ENCODE peak calls at places on chromosomes 2 and 18, in nine cellular contexts. One of them, this sample, is unnamed.

GRCh38 chr2:15259356-15259756 is 301.8 kb downstream of the NBAS start:
- DNase-seq in epithelial cell of esophagus: no peak
- DNase-seq in fibroblast of lung: no peak
- DNase-seq in foreskin fibroblast: no peak
- DNase-seq in cardiac muscle cell: no peak
- DNase-seq in fibroblast of the aortic adventitia: no peak
- DNase-seq in aorta: no peak
- DNase-seq in OCI-LY7: no peak
- DNase-seq in PC-3: no peak
- DNase-seq in this sample: no peak

GRCh38 chr2:138237657-138238384 is 263.7 kb upstream of the SPOPL start:
- DNase-seq in epithelial cell of esophagus: no peak
- DNase-seq in fibroblast of lung: no peak
- DNase-seq in foreskin fibroblast: no peak
- DNase-seq in cardiac muscle cell: peak
- DNase-seq in fibroblast of the aortic adventitia: no peak
- DNase-seq in aorta: no peak
- DNase-seq in OCI-LY7: no peak
- DNase-seq in PC-3: no peak
- DNase-seq in this sample: no peak

GRCh38 chr2:16538691-16539090 is 126.9 kb downstream of the CYRIA start:
- DNase-seq in epithelial cell of esophagus: peak
- DNase-seq in fibroblast of lung: no peak
- DNase-seq in foreskin fibroblast: no peak
- DNase-seq in cardiac muscle cell: no peak
- DNase-seq in fibroblast of the aortic adventitia: no peak
- DNase-seq in aorta: no peak
- DNase-seq in OCI-LY7: no peak
- DNase-seq in PC-3: no peak
- DNase-seq in this sample: no peak

GRCh38 chr2:220930542-220931076 is 641.5 kb downstream of the EPHA4 start:
- DNase-seq in epithelial cell of esophagus: no peak
- DNase-seq in fibroblast of lung: peak
- DNase-seq in foreskin fibroblast: no peak
- DNase-seq in cardiac muscle cell: no peak
- DNase-seq in fibroblast of the aortic adventitia: no peak
- DNase-seq in aorta: no peak
- DNase-seq in OCI-LY7: no peak
- DNase-seq in PC-3: no peak
- DNase-seq in this sample: no peak

GRCh38 chr2:132412021-132412420 is 4.6 kb upstream of the GPR39 start:
- DNase-seq in epithelial cell of esophagus: no peak
- DNase-seq in fibroblast of lung: no peak
- DNase-seq in foreskin fibroblast: no peak
- DNase-seq in cardiac muscle cell: no peak
- DNase-seq in fibroblast of the aortic adventitia: no peak
- DNase-seq in aorta: no peak
- DNase-seq in OCI-LY7: no peak
- DNase-seq in PC-3: no peak
- DNase-seq in this sample: no peak

GRCh38 chr2:149692837-149693518 is 105.4 kb upstream of the MMADHC start:
- DNase-seq in epithelial cell of esophagus: no peak
- DNase-seq in fibroblast of lung: peak
- DNase-seq in foreskin fibroblast: no peak
- DNase-seq in cardiac muscle cell: no peak
- DNase-seq in fibroblast of the aortic adventitia: peak
- DNase-seq in aorta: no peak
- DNase-seq in OCI-LY7: no peak
- DNase-seq in PC-3: no peak
- DNase-seq in this sample: peak

GRCh38 chr2:107730898-107731297 is 95.8 kb upstream of the RGPD4 start:
- DNase-seq in epithelial cell of esophagus: peak
- DNase-seq in fibroblast of lung: no peak
- DNase-seq in foreskin fibroblast: no peak
- DNase-seq in cardiac muscle cell: no peak
- DNase-seq in fibroblast of the aortic adventitia: no peak
- DNase-seq in aorta: no peak
- DNase-seq in OCI-LY7: no peak
- DNase-seq in PC-3: peak
- DNase-seq in this sample: no peak

GRCh38 chr2:33670392-33670937 is 71.4 kb upstream of the FAM98A start:
- DNase-seq in epithelial cell of esophagus: peak
- DNase-seq in fibroblast of lung: no peak
- DNase-seq in foreskin fibroblast: no peak
- DNase-seq in cardiac muscle cell: no peak
- DNase-seq in fibroblast of the aortic adventitia: no peak
- DNase-seq in aorta: no peak
- DNase-seq in OCI-LY7: no peak
- DNase-seq in PC-3: peak
- DNase-seq in this sample: no peak

GRCh38 chr18:71673498-71673897 is 870.6 kb downstream of the CBLN2 start:
- DNase-seq in epithelial cell of esophagus: no peak
- DNase-seq in fibroblast of lung: no peak
- DNase-seq in foreskin fibroblast: no peak
- DNase-seq in cardiac muscle cell: no peak
- DNase-seq in fibroblast of the aortic adventitia: no peak
- DNase-seq in aorta: no peak
- DNase-seq in OCI-LY7: no peak
- DNase-seq in PC-3: no peak
- DNase-seq in this sample: no peak

DNA sequence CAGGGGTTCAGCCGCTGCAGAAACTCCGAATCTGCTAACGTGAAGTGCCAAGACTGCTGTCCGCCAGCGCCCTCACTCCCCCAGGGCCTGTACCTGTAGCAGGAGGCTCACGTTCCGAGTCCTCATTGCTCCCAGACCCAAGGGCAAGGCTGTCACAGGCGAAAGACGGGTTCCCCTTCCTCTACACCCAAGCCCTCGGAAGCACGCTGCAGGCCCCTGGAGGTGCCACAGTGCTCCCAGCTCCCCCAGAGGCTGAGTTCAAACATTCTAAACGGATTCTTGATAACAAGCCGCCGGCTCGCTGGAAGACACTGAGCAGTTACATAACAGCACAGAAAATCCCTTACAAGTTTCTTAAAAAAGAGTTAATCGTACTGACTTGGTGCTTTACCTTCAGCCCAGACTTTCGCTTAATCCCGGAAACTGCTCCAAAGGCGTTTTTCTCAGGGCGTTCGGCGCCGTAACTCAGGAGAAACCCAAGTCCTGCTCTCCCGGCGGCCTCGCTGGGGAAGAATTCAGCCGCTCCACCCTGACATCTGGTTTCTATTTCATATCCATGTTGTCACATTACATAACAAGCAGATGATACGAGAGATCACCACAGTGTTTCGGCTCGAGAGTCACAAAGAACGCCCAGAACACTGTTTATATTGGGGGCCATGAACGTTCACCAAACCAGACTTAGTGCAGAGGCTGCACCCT is 92.0 kb downstream of the HDAC4 start:
- DNase-seq in epithelial cell of esophagus: no peak
- DNase-seq in fibroblast of lung: peak
- DNase-seq in foreskin fibroblast: peak
- DNase-seq in cardiac muscle cell: peak
- DNase-seq in fibroblast of the aortic adventitia: peak
- DNase-seq in aorta: peak
- DNase-seq in OCI-LY7: no peak
- DNase-seq in PC-3: no peak
- DNase-seq in this sample: no peak
- H3K4me3 ChIP-seq in epithelial cell of esophagus: no peak
- H3K4me3 ChIP-seq in fibroblast of lung: peak
- H3K4me3 ChIP-seq in foreskin fibroblast: peak
- H3K4me3 ChIP-seq in cardiac muscle cell: no peak
- H3K4me3 ChIP-seq in fibroblast of the aortic adventitia: peak
- H3K4me3 ChIP-seq in aorta: no peak
- H3K4me3 ChIP-seq in OCI-LY7: no peak
- H3K4me3 ChIP-seq in PC-3: no peak
- H3K4me3 ChIP-seq in this sample: peak

GRCh38 chr2:25375989-25376545 is 34.3 kb upstream of the DNMT3A start:
- DNase-seq in epithelial cell of esophagus: no peak
- DNase-seq in fibroblast of lung: no peak
- DNase-seq in foreskin fibroblast: no peak
- DNase-seq in cardiac muscle cell: no peak
- DNase-seq in fibroblast of the aortic adventitia: no peak
- DNase-seq in aorta: peak
- DNase-seq in OCI-LY7: no peak
- DNase-seq in PC-3: no peak
- DNase-seq in this sample: no peak

GRCh38 chr2:25375371-25375988 is 33.8 kb upstream of the DNMT3A start:
- DNase-seq in epithelial cell of esophagus: no peak
- DNase-seq in fibroblast of lung: no peak
- DNase-seq in foreskin fibroblast: no peak
- DNase-seq in cardiac muscle cell: no peak
- DNase-seq in fibroblast of the aortic adventitia: no peak
- DNase-seq in aorta: peak
- DNase-seq in OCI-LY7: no peak
- DNase-seq in PC-3: no peak
- DNase-seq in this sample: no peak

GRCh38 chr2:25377822-25378421 is 36.2 kb upstream of the DNMT3A start:
- DNase-seq in epithelial cell of esophagus: no peak
- DNase-seq in fibroblast of lung: no peak
- DNase-seq in foreskin fibroblast: no peak
- DNase-seq in cardiac muscle cell: no peak
- DNase-seq in fibroblast of the aortic adventitia: no peak
- DNase-seq in aorta: peak
- DNase-seq in OCI-LY7: no peak
- DNase-seq in PC-3: no peak
- DNase-seq in this sample: no peak

GRCh38 chr2:25378731-25379490 is 37.2 kb upstream of the DNMT3A start:
- DNase-seq in epithelial cell of esophagus: peak
- DNase-seq in fibroblast of lung: no peak
- DNase-seq in foreskin fibroblast: no peak
- DNase-seq in cardiac muscle cell: no peak
- DNase-seq in fibroblast of the aortic adventitia: no peak
- DNase-seq in aorta: peak
- DNase-seq in OCI-LY7: no peak
- DNase-seq in PC-3: peak
- DNase-seq in this sample: no peak

GRCh38 chr2:25376750-25377621 is 35.3 kb upstream of the DNMT3A start:
- DNase-seq in epithelial cell of esophagus: peak
- DNase-seq in fibroblast of lung: peak
- DNase-seq in foreskin fibroblast: peak
- DNase-seq in cardiac muscle cell: peak
- DNase-seq in fibroblast of the aortic adventitia: peak
- DNase-seq in aorta: peak
- DNase-seq in OCI-LY7: peak
- DNase-seq in PC-3: peak
- DNase-seq in this sample: peak
- H3K4me3 ChIP-seq in epithelial cell of esophagus: peak
- H3K4me3 ChIP-seq in fibroblast of lung: peak
- H3K4me3 ChIP-seq in foreskin fibroblast: peak
- H3K4me3 ChIP-seq in cardiac muscle cell: no peak
- H3K4me3 ChIP-seq in fibroblast of the aortic adventitia: peak
- H3K4me3 ChIP-seq in aorta: no peak
- H3K4me3 ChIP-seq in OCI-LY7: peak
- H3K4me3 ChIP-seq in PC-3: peak
- H3K4me3 ChIP-seq in this sample: peak

GRCh38 chr2:69635426-69635825 is 8.1 kb downstream of the AAK1 start:
- DNase-seq in epithelial cell of esophagus: no peak
- DNase-seq in fibroblast of lung: no peak
- DNase-seq in foreskin fibroblast: no peak
- DNase-seq in cardiac muscle cell: no peak
- DNase-seq in fibroblast of the aortic adventitia: no peak
- DNase-seq in aorta: no peak
- DNase-seq in OCI-LY7: no peak
- DNase-seq in PC-3: no peak
- DNase-seq in this sample: no peak

GRCh38 chr2:69638630-69639029 is 4.9 kb downstream of the AAK1 start:
- DNase-seq in epithelial cell of esophagus: no peak
- DNase-seq in fibroblast of lung: no peak
- DNase-seq in foreskin fibroblast: no peak
- DNase-seq in cardiac muscle cell: no peak
- DNase-seq in fibroblast of the aortic adventitia: no peak
- DNase-seq in aorta: no peak
- DNase-seq in OCI-LY7: no peak
- DNase-seq in PC-3: no peak
- DNase-seq in this sample: no peak

GRCh38 chr2:69639246-69639645 is 4.3 kb downstream of the AAK1 start:
- DNase-seq in epithelial cell of esophagus: no peak
- DNase-seq in fibroblast of lung: peak
- DNase-seq in foreskin fibroblast: no peak
- DNase-seq in cardiac muscle cell: no peak
- DNase-seq in fibroblast of the aortic adventitia: no peak
- DNase-seq in aorta: no peak
- DNase-seq in OCI-LY7: no peak
- DNase-seq in PC-3: no peak
- DNase-seq in this sample: no peak

GRCh38 chr2:69636395-69636794 is 7.1 kb downstream of the AAK1 start:
- DNase-seq in epithelial cell of esophagus: no peak
- DNase-seq in fibroblast of lung: no peak
- DNase-seq in foreskin fibroblast: no peak
- DNase-seq in cardiac muscle cell: no peak
- DNase-seq in fibroblast of the aortic adventitia: no peak
- DNase-seq in aorta: no peak
- DNase-seq in OCI-LY7: no peak
- DNase-seq in PC-3: no peak
- DNase-seq in this sample: no peak

GRCh38 chr2:69637923-69638322 is 5.6 kb downstream of the AAK1 start:
- DNase-seq in epithelial cell of esophagus: no peak
- DNase-seq in fibroblast of lung: no peak
- DNase-seq in foreskin fibroblast: no peak
- DNase-seq in cardiac muscle cell: no peak
- DNase-seq in fibroblast of the aortic adventitia: no peak
- DNase-seq in aorta: no peak
- DNase-seq in OCI-LY7: no peak
- DNase-seq in PC-3: no peak
- DNase-seq in this sample: no peak
- H3K4me3 ChIP-seq in epithelial cell of esophagus: no peak
- H3K4me3 ChIP-seq in fibroblast of lung: no peak
- H3K4me3 ChIP-seq in foreskin fibroblast: no peak
- H3K4me3 ChIP-seq in cardiac muscle cell: no peak
- H3K4me3 ChIP-seq in fibroblast of the aortic adventitia: no peak
- H3K4me3 ChIP-seq in aorta: no peak
- H3K4me3 ChIP-seq in OCI-LY7: no peak
- H3K4me3 ChIP-seq in PC-3: no peak
- H3K4me3 ChIP-seq in this sample: no peak

GRCh38 chr18:59218018-59218417 is 1.9 kb upstream of the GRP start:
- DNase-seq in epithelial cell of esophagus: no peak
- DNase-seq in fibroblast of lung: no peak
- DNase-seq in foreskin fibroblast: no peak
- DNase-seq in cardiac muscle cell: no peak
- DNase-seq in fibroblast of the aortic adventitia: no peak
- DNase-seq in aorta: no peak
- DNase-seq in OCI-LY7: no peak
- DNase-seq in PC-3: no peak
- DNase-seq in this sample: no peak

GRCh38 chr18:59220784-59221765 is 1.1 kb downstream of the GRP start:
- DNase-seq in epithelial cell of esophagus: peak
- DNase-seq in fibroblast of lung: no peak
- DNase-seq in foreskin fibroblast: no peak
- DNase-seq in cardiac muscle cell: peak
- DNase-seq in fibroblast of the aortic adventitia: no peak
- DNase-seq in aorta: peak
- DNase-seq in OCI-LY7: no peak
- DNase-seq in PC-3: no peak
- DNase-seq in this sample: no peak

GRCh38 chr18:59219672-59220163 is at the start of gene GRP:
- DNase-seq in epithelial cell of esophagus: no peak
- DNase-seq in fibroblast of lung: no peak
- DNase-seq in foreskin fibroblast: no peak
- DNase-seq in cardiac muscle cell: peak
- DNase-seq in fibroblast of the aortic adventitia: no peak
- DNase-seq in aorta: no peak
- DNase-seq in OCI-LY7: no peak
- DNase-seq in PC-3: no peak
- DNase-seq in this sample: no peak

GRCh38 chr18:59222341-59222740 is 2.4 kb downstream of the GRP start:
- DNase-seq in epithelial cell of esophagus: no peak
- DNase-seq in fibroblast of lung: no peak
- DNase-seq in foreskin fibroblast: no peak
- DNase-seq in cardiac muscle cell: no peak
- DNase-seq in fibroblast of the aortic adventitia: no peak
- DNase-seq in aorta: no peak
- DNase-seq in OCI-LY7: no peak
- DNase-seq in PC-3: peak
- DNase-seq in this sample: no peak

GRCh38 chr18:59220164-59220783 is 316 bp downstream of the GRP start:
- DNase-seq in epithelial cell of esophagus: no peak
- DNase-seq in fibroblast of lung: no peak
- DNase-seq in foreskin fibroblast: no peak
- DNase-seq in cardiac muscle cell: peak
- DNase-seq in fibroblast of the aortic adventitia: no peak
- DNase-seq in aorta: no peak
- DNase-seq in OCI-LY7: no peak
- DNase-seq in PC-3: no peak
- DNase-seq in this sample: no peak
- H3K4me3 ChIP-seq in epithelial cell of esophagus: no peak
- H3K4me3 ChIP-seq in fibroblast of lung: no peak
- H3K4me3 ChIP-seq in foreskin fibroblast: peak
- H3K4me3 ChIP-seq in cardiac muscle cell: peak
- H3K4me3 ChIP-seq in fibroblast of the aortic adventitia: no peak
- H3K4me3 ChIP-seq in aorta: no peak
- H3K4me3 ChIP-seq in OCI-LY7: no peak
- H3K4me3 ChIP-seq in PC-3: no peak
- H3K4me3 ChIP-seq in this sample: no peak